ENCODE peak calls at places on chromosomes 6 and 20, in five cellular contexts. One of them, this sample, is unnamed.

GRCh38 chr6:21900730-21901129 is 307.2 kb downstream of the SOX4 start:
- DNase-seq in Right ventricle myocardium superior: no peak
- DNase-seq in GM19239: no peak
- DNase-seq in nephron progenitor cell: no peak
- DNase-seq in iris pigment epithelial cell: peak
- DNase-seq in this sample: no peak

GRCh38 chr20:38218566-38218885 is 42.0 kb downstream of the KIAA1755 start:
- DNase-seq in Right ventricle myocardium superior: no peak
- DNase-seq in GM19239: no peak
- DNase-seq in nephron progenitor cell: no peak
- DNase-seq in iris pigment epithelial cell: no peak
- DNase-seq in this sample: peak

GRCh38 chr6:57435475-57436163 is 118.2 kb downstream of the PRIM2 start:
- DNase-seq in Right ventricle myocardium superior: no peak
- DNase-seq in GM19239: no peak
- DNase-seq in nephron progenitor cell: no peak
- DNase-seq in iris pigment epithelial cell: no peak
- DNase-seq in this sample: no peak

GRCh38 chr6:96604420-96604819 is 41.5 kb downstream of the FHL5 start:
- DNase-seq in Right ventricle myocardium superior: no peak
- DNase-seq in GM19239: no peak
- DNase-seq in nephron progenitor cell: no peak
- DNase-seq in iris pigment epithelial cell: no peak
- DNase-seq in this sample: no peak

GRCh38 chr20:43975096-43975768 is 60.6 kb downstream of the TOX2 start:
- DNase-seq in Right ventricle myocardium superior: no peak
- DNase-seq in GM19239: no peak
- DNase-seq in nephron progenitor cell: no peak
- DNase-seq in iris pigment epithelial cell: peak
- DNase-seq in this sample: no peak

GRCh38 chr20:56223352-56223751 is 25.2 kb upstream of the MC3R start:
- DNase-seq in Right ventricle myocardium superior: no peak
- DNase-seq in GM19239: no peak
- DNase-seq in nephron progenitor cell: no peak
- DNase-seq in iris pigment epithelial cell: no peak
- DNase-seq in this sample: no peak

GRCh38 chr6:170068496-170068895 is 222.4 kb downstream of the DLL1 start:
- DNase-seq in Right ventricle myocardium superior: peak
- DNase-seq in GM19239: no peak
- DNase-seq in nephron progenitor cell: no peak
- DNase-seq in iris pigment epithelial cell: no peak
- DNase-seq in this sample: peak

GRCh38 chr20:62120990-62121775 is 1.1 kb upstream of the LSM14B start:
- DNase-seq in Right ventricle myocardium superior: no peak
- DNase-seq in GM19239: no peak
- DNase-seq in nephron progenitor cell: no peak
- DNase-seq in iris pigment epithelial cell: peak
- DNase-seq in this sample: peak

GRCh38 chr6:6661191-6661590 is 72.7 kb downstream of the LY86 start:
- DNase-seq in Right ventricle myocardium superior: no peak
- DNase-seq in GM19239: no peak
- DNase-seq in nephron progenitor cell: no peak
- DNase-seq in iris pigment epithelial cell: no peak
- DNase-seq in this sample: no peak

GRCh38 chr20:20712004-20712473 is 405 bp downstream of the RALGAPA2 start:
- DNase-seq in Right ventricle myocardium superior: peak
- DNase-seq in GM19239: no peak
- DNase-seq in nephron progenitor cell: no peak
- DNase-seq in iris pigment epithelial cell: no peak
- DNase-seq in this sample: no peak

GRCh38 chr20:19889011-19889953 is 127.9 kb upstream of the NAA20 start:
- DNase-seq in Right ventricle myocardium superior: peak
- DNase-seq in GM19239: no peak
- DNase-seq in nephron progenitor cell: peak
- DNase-seq in iris pigment epithelial cell: peak
- DNase-seq in this sample: peak

GRCh38 chr20:53595018-53595378 is 1.4 kb upstream of the ZNF217 start:
- DNase-seq in Right ventricle myocardium superior: no peak
- DNase-seq in GM19239: no peak
- DNase-seq in nephron progenitor cell: no peak
- DNase-seq in iris pigment epithelial cell: no peak
- DNase-seq in this sample: no peak

GRCh38 chr20:19317240-19318069 is 105.0 kb downstream of the SLC24A3 start:
- DNase-seq in Right ventricle myocardium superior: no peak
- DNase-seq in GM19239: peak
- DNase-seq in nephron progenitor cell: no peak
- DNase-seq in iris pigment epithelial cell: no peak
- DNase-seq in this sample: no peak